ENCODE peak calls at places on chromosomes 2 and 18, in seven cellular contexts. A, T, F, P, L, N and R are unnamed samples.

GRCh38 chr2:224221455-224221913 is 180.4 kb downstream of the FAM124B start:
- DNase-seq in A (peak; percentile 93), T (peak; percentile 73), F (no peak), P (peak; percentile 99), L (no peak), N (no peak), R (peak; percentile 93)

GRCh38 chr2:98134138-98134537 is 47.2 kb downstream of the VWA3B start:
- DNase-seq in A (no peak), T (no peak), F (no peak), P (no peak), L (no peak), N (peak; percentile 56), R (no peak)

GRCh38 chr2:134416637-134417036 is 162.8 kb downstream of the MGAT5 start:
- DNase-seq in A (no peak), T (no peak), F (no peak), P (no peak), L (no peak), N (no peak), R (no peak)

GRCh38 chr2:134120160-134120717 is 133.6 kb upstream of the MGAT5 start:
- DNase-seq in A (no peak), T (no peak), F (no peak), P (no peak), L (no peak), N (peak; percentile 38), R (no peak)

GRCh38 chr2:104472076-104472475 is 381.8 kb upstream of the POU3F3 start:
- DNase-seq in A (no peak), T (no peak), F (no peak), P (no peak), L (no peak), N (no peak), R (no peak)

GRCh38 chr2:157760949-157761348 is 115.2 kb downstream of the ACVR1 start:
- DNase-seq in A (no peak), T (no peak), F (no peak), P (no peak), L (no peak), N (no peak), R (no peak)

GRCh38 chr2:130288467-130289403 is 54.0 kb upstream of the IMP4 start:
- DNase-seq in A (no peak), T (no peak), F (no peak), P (no peak), L (no peak), N (no peak), R (no peak)

GRCh38 chr2:65647249-65647842 is 214.9 kb upstream of the SPRED2 start:
- DNase-seq in A (no peak), T (no peak), F (no peak), P (no peak), L (no peak), N (no peak), R (no peak)

GRCh38 chr2:162938387-162938786 is 99.8 kb upstream of the KCNH7 start:
- DNase-seq in A (no peak), T (no peak), F (no peak), P (no peak), L (no peak), N (no peak), R (no peak)

GRCh38 chr18:36089001-36089400 is 21.6 kb upstream of the RPRD1A start:
- DNase-seq in A (no peak), T (no peak), F (no peak), P (no peak), L (no peak), N (no peak), R (no peak)

GRCh38 chr2:172972005-172972619 is 103.5 kb upstream of the MAP3K20 start:
- DNase-seq in A (peak; percentile 48), T (no peak), F (no peak), P (no peak), L (peak; percentile 47), N (peak; percentile 49), R (no peak)

GRCh38 chr2:42859801-42860200 is 67.4 kb upstream of the HAAO start:
- DNase-seq in A (no peak), T (no peak), F (no peak), P (no peak), L (no peak), N (no peak), R (no peak)

GRCh38 chr18:1006309-1006708 is 101.6 kb downstream of the ADCYAP1 start:
- DNase-seq in A (no peak), T (no peak), F (no peak), P (no peak), L (no peak), N (no peak), R (no peak)

GRCh38 chr2:7517122-7517487 is 599.9 kb downstream of the RNF144A start:
- DNase-seq in A (no peak), T (no peak), F (no peak), P (no peak), L (no peak), N (no peak), R (no peak)

GRCh38 chr2:3427272-3427671 is 47.8 kb downstream of the TRAPPC12 start:
- DNase-seq in A (no peak), T (no peak), F (no peak), P (no peak), L (peak; percentile 13), N (no peak), R (no peak)

GRCh38 chr2:203338322-203338721 is 10.1 kb downstream of the ABI2 start:
- DNase-seq in A (no peak), T (no peak), F (no peak), P (no peak), L (no peak), N (no peak), R (no peak)

GRCh38 chr18:49768051-49768391 is 45.3 kb downstream of the ACAA2 start:
- DNase-seq in A (peak; percentile 65), T (peak; percentile 43), F (no peak), P (no peak), L (peak; percentile 70), N (no peak), R (no peak)

GRCh38 chr2:240912878-240913809 is 7.0 kb downstream of the CROCC2 start:
- DNase-seq in A (peak; percentile 78), T (no peak), F (no peak), P (no peak), L (no peak), N (no peak), R (no peak)

GRCh38 chr2:240911641-240912265 is 5.6 kb downstream of the CROCC2 start:
- DNase-seq in A (peak; percentile 46), T (no peak), F (no peak), P (no peak), L (no peak), N (no peak), R (no peak)

GRCh38 chr2:240914645-240915525 is 8.7 kb downstream of the CROCC2 start:
- DNase-seq in A (no peak), T (no peak), F (no peak), P (no peak), L (no peak), N (peak; percentile 25), R (no peak)

GRCh38 chr2:240915526-240916335 is 9.6 kb downstream of the CROCC2 start:
- DNase-seq in A (no peak), T (no peak), F (no peak), P (no peak), L (no peak), N (peak; percentile 27), R (no peak)

DNA sequence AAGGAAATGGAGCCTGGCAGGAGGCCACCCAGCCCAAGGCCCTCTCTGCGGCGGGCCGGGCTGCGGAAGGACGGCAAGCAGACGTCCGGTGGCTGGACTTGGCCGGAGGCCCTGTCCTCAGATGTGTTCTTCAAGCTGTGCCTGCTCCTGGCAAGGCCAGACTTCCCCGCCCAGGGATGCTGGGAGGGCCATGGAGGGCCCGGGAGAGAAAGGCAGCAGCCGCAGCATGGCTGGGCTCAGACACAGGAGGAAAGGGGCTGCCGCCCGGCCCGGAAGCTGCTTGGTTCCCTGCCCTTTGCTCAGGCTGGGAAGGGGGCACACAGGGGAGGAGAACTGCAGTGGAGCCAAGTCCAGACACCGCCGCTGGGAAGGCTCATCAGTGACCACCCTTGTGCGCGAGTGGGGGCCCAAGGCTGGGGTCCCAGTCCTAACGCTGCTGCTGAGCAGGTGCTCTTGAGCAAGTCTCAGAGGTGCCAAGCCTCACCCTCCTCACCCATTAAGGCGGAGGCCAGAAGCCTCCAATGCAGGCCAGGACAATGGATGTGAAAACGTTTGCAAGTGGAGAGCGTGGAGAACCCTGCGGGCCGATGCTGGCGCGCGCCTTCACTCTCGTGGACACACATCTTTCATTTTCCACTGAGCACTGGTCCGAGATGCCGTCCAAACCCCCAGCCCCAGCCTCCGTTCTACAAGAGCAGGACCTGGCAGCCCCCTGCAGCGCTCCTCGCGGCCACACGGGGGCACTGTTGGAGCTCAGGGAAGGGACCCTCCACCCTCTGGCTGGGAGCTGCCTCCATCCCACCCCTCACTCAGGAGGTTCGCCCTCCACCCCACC is 7.9 kb downstream of the CROCC2 start:
- DNase-seq in A (peak; percentile 55), T (no peak), F (peak; percentile 80), P (no peak), L (peak; percentile 54), N (peak; percentile 87), R (no peak)
- H3K27me3 ChIP-seq in A (no peaks in the 10 kb centered on the region), T (no peaks in the 10 kb centered on the region), F (no peaks in the 10 kb centered on the region), P (peaks cover 7% of the 10 kb centered on the region), L (peaks cover 40% of the 10 kb centered on the region), N (peaks cover 14% of the 10 kb centered on the region), R (no peaks in the 10 kb centered on the region)

GRCh38 chr2:60503923-60504514 is 49.4 kb downstream of the BCL11A start:
- DNase-seq in A (no peak), T (no peak), F (no peak), P (no peak), L (no peak), N (peak; percentile 51), R (no peak)
- TF ChIP-seq CTCF in A (no peak), T (no peak), F (no peak), P (no peak), L (no peak), N (peak; percentile 27), R (no peak)

GRCh38 chr2:25856377-25856776 is 21.9 kb downstream of the ASXL2 start:
- DNase-seq in A (no peak), T (no peak), F (no peak), P (no peak), L (no peak), N (no peak), R (no peak)

GRCh38 chr2:25855065-25855464 is 23.2 kb downstream of the ASXL2 start:
- DNase-seq in A (no peak), T (no peak), F (no peak), P (no peak), L (no peak), N (no peak), R (no peak)

GRCh38 chr2:25853038-25853638 is 25.1 kb downstream of the ASXL2 start:
- DNase-seq in A (no peak), T (no peak), F (no peak), P (no peak), L (no peak), N (no peak), R (no peak)

GRCh38 chr2:25854613-25855012 is 23.7 kb downstream of the ASXL2 start:
- DNase-seq in A (no peak), T (no peak), F (no peak), P (no peak), L (no peak), N (no peak), R (no peak)

GRCh38 chr2:25851740-25852503 is 26.4 kb downstream of the ASXL2 start:
- DNase-seq in A (peak; percentile 93), T (peak; percentile 65), F (no peak), P (peak; percentile 59), L (no peak), N (no peak), R (peak; percentile 55)
- H3K4me3 ChIP-seq in A (no peak overlapping the region), T (peak overlapping the region; percentile 13), F (no peak overlapping the region), P (no peak overlapping the region), L (no peak overlapping the region), N (no peak overlapping the region), R (no peak overlapping the region)

DNA sequence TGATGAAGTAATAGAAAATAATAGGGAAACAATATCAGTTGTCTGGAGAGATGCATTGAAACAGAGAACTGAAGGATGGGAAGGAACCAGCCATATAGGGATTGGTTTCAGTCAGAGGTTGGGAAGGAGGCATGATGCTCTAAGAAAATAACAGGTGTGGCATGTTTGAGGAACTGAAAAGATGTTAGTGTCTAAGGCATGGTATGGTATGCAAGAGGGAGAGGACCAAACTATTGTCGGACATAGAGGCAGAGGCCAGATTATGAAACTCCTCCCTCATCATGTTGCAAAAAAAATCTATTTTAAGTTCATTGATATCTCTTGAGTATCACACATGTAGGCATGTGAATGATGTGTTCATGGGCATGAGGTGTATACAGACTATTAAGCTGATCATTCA is 48.9 kb upstream of the EMILIN2 start:
- DNase-seq in A (no peak), T (no peak), F (no peak), P (no peak), L (no peak), N (no peak), R (no peak)
- H3K27me3 ChIP-seq in A (no peaks in the 10 kb centered on the region), T (no peaks in the 10 kb centered on the region), F (no peaks in the 10 kb centered on the region), P (no peaks in the 10 kb centered on the region), L (no peaks in the 10 kb centered on the region), N (no peaks in the 10 kb centered on the region), R (no peaks in the 10 kb centered on the region)